ENCODE peak calls at places on chromosome 2, in ten cellular contexts. A is HFF-Myc; D is left cardiac atrium; Z is head of caudate nucleus; X is stimulated activated CD4-positive, alpha-beta T cell treated with anti-CD3 and anti-CD28 coated beads, Interleukin-15, amount 100 ng/mL, for 1 hour; K is skeletal muscle cell; M is endothelial cell; J is heart left ventricle; C is ELF-1; R is tibial nerve. G is an unnamed sample.

GRCh38 chr2:167945660-167946366 is 301.6 kb downstream of the STK39 start:
- DNase-seq in A (no peak), D (no peak), Z (no peak), X (no peak), K (no peak), M (no peak), J (no peak), C (peak; percentile 25), R (no peak), G (no peak)

GRCh38 chr2:239589855-239590254 is 189.0 kb upstream of the HDAC4 start:
- DNase-seq in A (no peak), D (peak; percentile 13), Z (no peak), X (no peak), K (no peak), M (no peak), J (peak; percentile 49), C (no peak), R (no peak), G (no peak)

GRCh38 chr2:54903736-54904554 is 146.3 kb downstream of the RTN4 start:
- DNase-seq in A (peak; percentile 98), D (peak; percentile 31), Z (no peak), X (peak; percentile 23), K (peak; percentile 99), M (no peak), J (no peak), C (peak; percentile 18), R (no peak), G (peak; percentile 96)

GRCh38 chr2:121205321-121205942 is 79.6 kb downstream of the TFCP2L1 start:
- DNase-seq in A (no peak), D (no peak), Z (no peak), X (no peak), K (no peak), M (no peak), J (peak; percentile 60), C (peak; percentile 30), R (no peak), G (no peak)

GRCh38 chr2:231884438-231885140 is 41.6 kb downstream of the NPPC start:
- DNase-seq in A (no peak), D (no peak), Z (no peak), X (no peak), K (no peak), M (no peak), J (no peak), C (no peak), R (no peak), G (no peak)

GRCh38 chr2:181190711-181191110 is 210.3 kb downstream of the UBE2E3 start:
- DNase-seq in A (no peak), D (no peak), Z (no peak), X (no peak), K (peak; percentile 48), M (no peak), J (no peak), C (no peak), R (no peak), G (no peak)

GRCh38 chr2:42844901-42845685 is 52.7 kb upstream of the HAAO start:
- DNase-seq in A (peak; percentile 98), D (no peak), Z (no peak), X (no peak), K (peak; percentile 74), M (no peak), J (no peak), C (no peak), R (peak; percentile 12), G (no peak)

GRCh38 chr2:44061469-44061868 is 65.7 kb upstream of the LRPPRC start:
- DNase-seq in A (no peak), D (no peak), Z (no peak), X (no peak), K (no peak), M (no peak), J (no peak), C (no peak), R (no peak), G (no peak)

G was measured in amniotic stem cell.